ENCODE peak calls at places on chromosomes 13 and 19, in four cellular contexts. E, C, T and D are unnamed samples.

GRCh38 chr19:45592366-45592765 is 7.8 kb upstream of the OPA3 start:
- DNase-seq in E (no peak), C (no peak), T (no peak), D (no peak)

GRCh38 chr19:40681039-40681438 is 9.4 kb downstream of the NUMBL start:
- DNase-seq in E (no peak), C (no peak), T (no peak), D (no peak)

GRCh38 chr13:102400619-102401125 is 1.2 kb downstream of the FGF14 start:
- DNase-seq in E (no peak), C (no peak), T (no peak), D (no peak)

GRCh38 chr13:85497652-85498051 is 301.6 kb downstream of the SLITRK6 start:
- DNase-seq in E (no peak), C (no peak), T (no peak), D (no peak)

GRCh38 chr13:76522083-76522755 is 364.0 kb downstream of the KCTD12 start:
- DNase-seq in E (no peak), C (no peak), T (no peak), D (peak; percentile 15)

GRCh38 chr13:97298816-97299215 is 76.7 kb downstream of the MBNL2 start:
- DNase-seq in E (no peak), C (no peak), T (no peak), D (no peak)

GRCh38 chr13:40191186-40191980 is 475.1 kb downstream of the FOXO1 start:
- DNase-seq in E (no peak), C (no peak), T (no peak), D (no peak)

GRCh38 chr13:24271611-24272451 is 37.5 kb upstream of the C1QTNF9 start:
- DNase-seq in E (no peak), C (peak; percentile 70), T (peak; percentile 68), D (no peak)

GRCh38 chr13:27965343-27965739 is 3.8 kb downstream of the CDX2 start:
- DNase-seq in E (no peak), C (no peak), T (no peak), D (no peak)

GRCh38 chr13:98327326-98328314 is 150.6 kb upstream of the RNF113B start:
- DNase-seq in E (no peak), C (no peak), T (peak; percentile 88), D (peak; percentile 85)

GRCh38 chr19:4405977-4406376 is 3.5 kb downstream of the CHAF1A start:
- DNase-seq in E (no peak), C (no peak), T (no peak), D (no peak)

GRCh38 chr13:27523345-27524073 is 73.1 kb upstream of the MTIF3 start:
- DNase-seq in E (no peak), C (no peak), T (no peak), D (no peak)

GRCh38 chr13:33797622-33798021 is 20.3 kb upstream of the RFC3 start:
- DNase-seq in E (no peak), C (no peak), T (no peak), D (no peak)

GRCh38 chr19:1472227-1473055 is 6.6 kb downstream of the C19orf25 start:
- DNase-seq in E (no peak), C (no peak), T (no peak), D (no peak)

GRCh38 chr19:38079926-38080380 is 144.1 kb downstream of the DPF1 start:
- DNase-seq in E (no peak), C (peak; percentile 77), T (peak; percentile 68), D (no peak)

GRCh38 chr13:86757236-86757978 is 913.8 kb upstream of the SLITRK5 start:
- DNase-seq in E (peak; percentile 45), C (no peak), T (no peak), D (peak; percentile 6)

GRCh38 chr19:33071887-33072286 is 7.2 kb upstream of the RHPN2 start:
- DNase-seq in E (no peak), C (no peak), T (no peak), D (no peak)

GRCh38 chr13:79837741-79838450 is 356.9 kb downstream of the NDFIP2 start:
- DNase-seq in E (no peak), C (no peak), T (no peak), D (no peak)

GRCh38 chr13:79637086-79637763 is 156.3 kb downstream of the NDFIP2 start:
- DNase-seq in E (no peak), C (no peak), T (no peak), D (no peak)

GRCh38 chr19:42989851-42990250 is 36.4 kb downstream of the PSG11 start:
- DNase-seq in E (no peak), C (no peak), T (no peak), D (no peak)

GRCh38 chr13:23899555-23899954 is 2.3 kb upstream of the C1QTNF9B start:
- DNase-seq in E (no peak), C (no peak), T (peak; percentile 36), D (no peak)

GRCh38 chr19:37519890-37520289 is 13.2 kb downstream of the ZNF793 start:
- DNase-seq in E (no peak), C (no peak), T (no peak), D (no peak)

DNA sequence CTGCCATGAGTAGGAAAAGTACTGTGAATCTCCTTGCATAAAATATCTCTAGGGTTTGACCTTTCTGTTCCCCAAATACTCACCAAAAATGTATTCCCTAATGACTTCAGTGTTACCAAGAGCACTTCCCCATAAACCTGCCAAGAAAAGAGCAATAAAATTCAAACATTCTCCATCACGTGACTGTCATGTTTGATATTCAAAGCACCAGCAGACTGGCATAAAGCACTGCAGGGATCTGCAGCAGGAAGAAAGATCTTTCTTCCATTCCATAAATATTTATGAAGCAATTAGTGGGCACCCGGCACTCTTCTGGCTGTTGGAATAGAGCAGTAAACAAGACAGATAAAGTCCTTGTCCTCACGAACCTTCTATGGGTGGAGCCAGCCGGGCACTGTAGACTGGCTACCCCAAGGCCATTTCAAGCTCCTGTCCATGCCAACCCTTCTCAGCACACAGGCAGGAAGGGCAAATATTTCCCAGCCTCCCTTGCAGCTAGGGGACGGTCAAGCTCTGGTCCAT is 20.3 kb downstream of the PLA2G4C start:
- DNase-seq in E (no peak), C (no peak), T (no peak), D (no peak)
- TF ChIP-seq SUZ12 in E (no peak), C (no peak), T (no peak), D (no peak)

DNA sequence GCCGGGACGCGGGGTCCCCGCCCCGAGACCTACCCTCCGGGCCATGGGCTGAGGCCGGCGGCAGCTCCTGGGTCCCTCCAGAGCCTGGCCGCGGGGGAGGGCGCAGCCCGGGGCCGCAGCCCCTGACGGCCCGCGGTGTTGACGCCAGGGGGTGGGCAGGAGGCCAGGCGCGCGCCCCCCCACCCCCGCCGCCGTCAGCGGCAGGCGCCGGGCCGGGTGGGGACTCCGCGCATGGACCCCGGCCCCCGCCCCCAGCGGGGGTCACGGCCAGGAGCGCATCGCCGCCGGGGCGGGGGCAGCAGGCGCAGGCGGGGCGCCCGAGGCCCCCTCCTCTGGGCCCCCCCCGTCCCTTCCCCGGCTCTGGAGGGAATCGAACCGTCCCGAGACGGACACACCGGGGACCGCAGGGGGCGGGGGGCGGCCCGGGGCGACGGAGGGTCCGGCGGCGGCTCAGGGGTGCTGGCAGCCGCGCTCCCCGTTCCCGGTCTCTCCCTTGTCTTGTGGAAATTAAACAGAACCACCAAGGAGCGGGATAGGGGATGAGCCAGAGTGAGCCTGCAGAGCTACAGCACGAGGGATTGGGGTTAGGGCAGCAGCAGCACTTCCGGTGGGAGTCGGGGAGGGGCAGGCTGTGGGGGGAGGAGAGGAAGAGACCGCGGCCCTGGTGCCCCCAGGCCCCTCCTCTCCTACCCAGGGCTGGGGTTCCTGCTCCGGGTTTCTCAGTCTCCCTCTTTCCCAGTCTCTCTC is at the start of gene MEIS3:
- DNase-seq in E (peak; percentile 64), C (no peak), T (no peak), D (no peak)
- H3K27me3 ChIP-seq in E (peaks cover 75% of the 10 kb centered on the region), C (peaks cover 17% of the 10 kb centered on the region), T (peaks cover 17% of the 10 kb centered on the region), D (peaks cover 53% of the 10 kb centered on the region)

DNA sequence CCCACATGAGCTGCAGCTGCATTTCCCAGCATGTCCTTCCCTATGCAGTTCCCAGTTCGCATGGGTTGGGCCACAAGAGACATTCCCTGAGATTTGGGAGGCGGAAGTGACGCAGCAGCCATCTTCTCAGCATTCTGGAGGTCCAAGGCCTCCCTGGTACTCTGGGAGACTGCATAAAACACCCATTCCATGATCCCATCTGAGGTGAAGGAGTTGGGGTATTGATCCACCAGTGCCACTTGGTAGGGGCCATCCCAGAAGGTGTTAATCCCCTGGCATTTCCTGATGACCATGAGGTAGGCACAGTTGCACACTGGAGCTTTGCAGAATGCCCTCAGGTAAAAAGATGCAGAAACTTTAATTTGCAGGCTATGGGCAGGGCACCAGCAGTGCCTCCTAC is 25.4 kb downstream of the POP4 start:
- DNase-seq in E (no peak), C (no peak), T (no peak), D (no peak)
- TF ChIP-seq YY1 in E (no peak), C (no peak), T (no peak), D (no peak)

GRCh38 chr13:90872491-90873025 is 474.9 kb upstream of the MIR17HG start:
- DNase-seq in E (no peak), C (no peak), T (no peak), D (peak; percentile 15)

GRCh38 chr13:90867336-90867683 is 480.2 kb upstream of the MIR17HG start:
- DNase-seq in E (peak; percentile 80), C (peak; percentile 24), T (peak; percentile 75), D (peak; percentile 56)

GRCh38 chr13:90869580-90869979 is 477.9 kb upstream of the MIR17HG start:
- DNase-seq in E (no peak), C (no peak), T (no peak), D (no peak)

GRCh38 chr13:90868321-90868920 is 479.1 kb upstream of the MIR17HG start:
- DNase-seq in E (no peak), C (no peak), T (peak; percentile 3), D (no peak)
- TF ChIP-seq SUZ12 in E (no peak), C (no peak), T (no peak), D (no peak)

GRCh38 chr19:55567708-55568328 is 12.8 kb downstream of the ZNF579 start:
- DNase-seq in E (no peak), C (no peak), T (no peak), D (no peak)

GRCh38 chr19:55559684-55560083 is 14.3 kb upstream of the SBK3 start:
- DNase-seq in E (no peak), C (no peak), T (no peak), D (no peak)

GRCh38 chr19:55563261-55563690 is 17.4 kb downstream of the ZNF579 start:
- DNase-seq in E (no peak), C (no peak), T (no peak), D (no peak)
- H3K27me3 ChIP-seq in E (no peaks in the 10 kb centered on the region), C (no peaks in the 10 kb centered on the region), T (no peaks in the 10 kb centered on the region), D (no peaks in the 10 kb centered on the region)

DNA sequence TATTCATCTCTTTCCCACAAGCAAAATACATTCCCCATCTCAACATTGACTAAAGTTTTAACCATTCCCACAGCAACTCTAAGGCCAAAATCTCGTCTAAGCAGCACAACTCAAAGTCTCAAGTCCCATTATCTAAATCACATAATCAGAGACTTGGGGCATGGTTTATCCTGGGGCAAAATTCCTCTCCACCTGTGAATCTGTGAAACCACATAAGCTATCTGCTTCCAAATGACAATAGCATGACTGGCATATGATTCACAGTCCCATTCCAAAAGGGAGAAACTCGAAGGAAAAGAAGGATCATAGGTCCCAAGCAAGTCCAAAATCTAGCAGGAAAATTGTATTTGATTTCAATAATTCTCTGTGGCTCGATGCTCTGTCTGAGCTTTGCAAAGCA is 73.0 kb downstream of the ANKRD10 start:
- DNase-seq in E (no peak), C (no peak), T (no peak), D (no peak)
- TF ChIP-seq YY1 in E (no peak), C (no peak), T (no peak), D (no peak)

GRCh38 chr19:29873024-29873800 is 61.4 kb downstream of the CCNE1 start:
- DNase-seq in E (peak; percentile 94), C (no peak), T (no peak), D (no peak)
- TF ChIP-seq SUZ12 in E (peak; percentile 63), C (no peak), T (no peak), D (no peak)

GRCh38 chr13:45575146-45575829 is 40.3 kb downstream of the ERICH6B start:
- DNase-seq in E (no peak), C (no peak), T (no peak), D (no peak)
- H3K27me3 ChIP-seq in E (no peaks in the 10 kb centered on the region), C (peaks cover 1% of the 10 kb centered on the region), T (peaks cover 1% of the 10 kb centered on the region), D (no peaks in the 10 kb centered on the region)